ENCODE peak calls at places on chromosomes 5 and 9, in eight cellular contexts. R is lower lobe of right lung; O is GM13976; K is ACHN; X is progenitor cell of endocrine pancreas; N is heart right ventricle; U is stimulated activated naive B cell treated with anti-CD40 and anti-IgM and Interleukin-4, amounts not matched to agents 10 μg/mL and 1 μg/mL and 100 μg/mL, for 72 hours; D is iris pigment epithelial cell. L is an unnamed sample.

GRCh38 chr9:33861917-33862453 is 45.0 kb downstream of the UBE2R2 start:
- DNase-seq in R (no peak), O (no peak), K (no peak), X (no peak), N (no peak), U (no peak), D (no peak), L (no peak)

GRCh38 chr9:123396007-123396511 is 40.1 kb downstream of the CRB2 start:
- DNase-seq in R (no peak), O (no peak), K (no peak), X (no peak), N (no peak), U (no peak), D (no peak), L (no peak)

GRCh38 chr5:144467795-144468194 is 297.1 kb downstream of the KCTD16 start:
- DNase-seq in R (no peak), O (no peak), K (peak), X (no peak), N (peak), U (no peak), D (peak), L (peak)

GRCh38 chr5:67249590-67249895 is 52.9 kb upstream of the CD180 start:
- DNase-seq in R (no peak), O (no peak), K (no peak), X (no peak), N (no peak), U (no peak), D (peak), L (no peak)

GRCh38 chr5:26948921-26949320 is 89.5 kb downstream of the CDH9 start:
- DNase-seq in R (no peak), O (no peak), K (no peak), X (no peak), N (no peak), U (no peak), D (peak), L (no peak)

GRCh38 chr9:15469406-15469805 is 41.4 kb downstream of the PSIP1 start:
- DNase-seq in R (no peak), O (no peak), K (no peak), X (no peak), N (no peak), U (no peak), D (no peak), L (no peak)

GRCh38 chr5:136212252-136212721 is 19.3 kb upstream of the SMIM32 start:
- DNase-seq in R (peak), O (peak), K (peak), X (peak), N (peak), U (no peak), D (peak), L (peak)

GRCh38 chr5:6143523-6143922 is 234.8 kb downstream of the MED10 start:
- DNase-seq in R (no peak), O (no peak), K (no peak), X (no peak), N (no peak), U (no peak), D (no peak), L (no peak)

GRCh38 chr9:134624827-134625181 is 16.8 kb upstream of the COL5A1 start:
- DNase-seq in R (no peak), O (no peak), K (no peak), X (no peak), N (no peak), U (no peak), D (peak), L (no peak)

GRCh38 chr5:33445808-33446207 is 5.0 kb downstream of the TARS1 start:
- DNase-seq in R (no peak), O (no peak), K (no peak), X (no peak), N (no peak), U (no peak), D (no peak), L (no peak)

GRCh38 chr5:64971538-64971937 is 202.8 kb downstream of the CWC27 start:
- DNase-seq in R (no peak), O (no peak), K (peak), X (no peak), N (no peak), U (no peak), D (peak), L (no peak)